ENCODE peak calls at places on chromosomes 13 and 19, in ten cellular contexts. One of them, this sample, is unnamed.

GRCh38 chr19:51354742-51355148 is 11.4 kb downstream of the ETFB start:
- DNase-seq in astrocyte: peak; percentile 53
- DNase-seq in endodermal cell: peak; percentile 88
- DNase-seq in natural killer cell: no peak
- DNase-seq in psoas muscle: no peak
- DNase-seq in mucosa of descending colon: no peak
- DNase-seq in right atrium auricular region: no peak
- DNase-seq in CD4-positive, alpha-beta T cell: no peak
- DNase-seq in HFFc6: no peak
- DNase-seq in cardiac muscle cell: peak; percentile 85
- DNase-seq in this sample: no peak

GRCh38 chr13:112820318-112820717 is 130.5 kb downstream of the ATP11A start:
- DNase-seq in natural killer cell: no peak
- DNase-seq in psoas muscle: no peak
- DNase-seq in cardiac muscle cell: no peak
- DNase-seq in CD4-positive, alpha-beta T cell: no peak
- DNase-seq in right atrium auricular region: peak; percentile 42
- DNase-seq in astrocyte: no peak
- DNase-seq in endodermal cell: no peak
- DNase-seq in mucosa of descending colon: no peak
- DNase-seq in HFFc6: no peak
- DNase-seq in this sample: no peak

GRCh38 chr19:3236272-3236671 is 11.8 kb downstream of the CELF5 start:
- DNase-seq in astrocyte: no peak
- DNase-seq in psoas muscle: no peak
- DNase-seq in HFFc6: no peak
- DNase-seq in CD4-positive, alpha-beta T cell: no peak
- DNase-seq in right atrium auricular region: no peak
- DNase-seq in endodermal cell: no peak
- DNase-seq in cardiac muscle cell: no peak
- DNase-seq in natural killer cell: no peak
- DNase-seq in mucosa of descending colon: no peak
- DNase-seq in this sample: no peak

GRCh38 chr13:41651413-41652068 is 194.2 kb downstream of the RGCC start:
- DNase-seq in astrocyte: no peak
- DNase-seq in HFFc6: no peak
- DNase-seq in cardiac muscle cell: no peak
- DNase-seq in mucosa of descending colon: no peak
- DNase-seq in psoas muscle: no peak
- DNase-seq in CD4-positive, alpha-beta T cell: no peak
- DNase-seq in natural killer cell: no peak
- DNase-seq in right atrium auricular region: no peak
- DNase-seq in endodermal cell: no peak
- DNase-seq in this sample: no peak

GRCh38 chr19:2461751-2462634 is 5.2 kb upstream of the LMNB2 start:
- DNase-seq in CD4-positive, alpha-beta T cell: peak; percentile 30
- DNase-seq in psoas muscle: peak; percentile 63
- DNase-seq in cardiac muscle cell: peak; percentile 48
- DNase-seq in HFFc6: peak; percentile 50
- DNase-seq in right atrium auricular region: no peak
- DNase-seq in natural killer cell: peak; percentile 36
- DNase-seq in astrocyte: peak; percentile 39
- DNase-seq in mucosa of descending colon: peak; percentile 73
- DNase-seq in endodermal cell: peak; percentile 81
- DNase-seq in this sample: peak; percentile 57

GRCh38 chr13:30872685-30873443 is 33.2 kb upstream of the MEDAG start:
- DNase-seq in psoas muscle: peak; percentile 75
- DNase-seq in mucosa of descending colon: no peak
- DNase-seq in natural killer cell: no peak
- DNase-seq in endodermal cell: peak; percentile 86
- DNase-seq in CD4-positive, alpha-beta T cell: no peak
- DNase-seq in HFFc6: peak; percentile 79
- DNase-seq in astrocyte: peak; percentile 93
- DNase-seq in cardiac muscle cell: no peak
- DNase-seq in right atrium auricular region: peak; percentile 81
- DNase-seq in this sample: no peak

GRCh38 chr19:14519860-14520407 is 1.7 kb upstream of the DNAJB1 start:
- DNase-seq in mucosa of descending colon: peak; percentile 58
- DNase-seq in cardiac muscle cell: no peak
- DNase-seq in CD4-positive, alpha-beta T cell: no peak
- DNase-seq in right atrium auricular region: no peak
- DNase-seq in HFFc6: peak; percentile 56
- DNase-seq in natural killer cell: no peak
- DNase-seq in endodermal cell: no peak
- DNase-seq in astrocyte: peak; percentile 80
- DNase-seq in psoas muscle: no peak
- DNase-seq in this sample: no peak

GRCh38 chr19:4730740-4731171 is 7.1 kb upstream of the DPP9 start:
- DNase-seq in right atrium auricular region: no peak
- DNase-seq in mucosa of descending colon: no peak
- DNase-seq in natural killer cell: peak; percentile 49
- DNase-seq in HFFc6: no peak
- DNase-seq in psoas muscle: no peak
- DNase-seq in endodermal cell: peak; percentile 88
- DNase-seq in astrocyte: no peak
- DNase-seq in cardiac muscle cell: no peak
- DNase-seq in CD4-positive, alpha-beta T cell: peak; percentile 50
- DNase-seq in this sample: peak; percentile 42

GRCh38 chr19:56617531-56617930 is 22.4 kb downstream of the ZNF71 start:
- DNase-seq in CD4-positive, alpha-beta T cell: no peak
- DNase-seq in mucosa of descending colon: no peak
- DNase-seq in natural killer cell: no peak
- DNase-seq in right atrium auricular region: no peak
- DNase-seq in astrocyte: no peak
- DNase-seq in cardiac muscle cell: no peak
- DNase-seq in endodermal cell: no peak
- DNase-seq in HFFc6: no peak
- DNase-seq in psoas muscle: no peak
- DNase-seq in this sample: no peak

GRCh38 chr19:2014731-2015610 is 543 bp downstream of the BTBD2 start:
- DNase-seq in HFFc6: no peak
- DNase-seq in endodermal cell: peak; percentile 68
- DNase-seq in mucosa of descending colon: peak; percentile 68
- DNase-seq in natural killer cell: no peak
- DNase-seq in astrocyte: no peak
- DNase-seq in psoas muscle: no peak
- DNase-seq in right atrium auricular region: no peak
- DNase-seq in CD4-positive, alpha-beta T cell: no peak
- DNase-seq in cardiac muscle cell: peak; percentile 66
- DNase-seq in this sample: peak; percentile 46

GRCh38 chr13:32211788-32212187 is 103.4 kb downstream of the ZAR1L start:
- DNase-seq in HFFc6: peak; percentile 90
- DNase-seq in natural killer cell: no peak
- DNase-seq in cardiac muscle cell: peak; percentile 36
- DNase-seq in astrocyte: peak; percentile 98
- DNase-seq in endodermal cell: no peak
- DNase-seq in CD4-positive, alpha-beta T cell: no peak
- DNase-seq in mucosa of descending colon: no peak
- DNase-seq in psoas muscle: no peak
- DNase-seq in right atrium auricular region: no peak
- DNase-seq in this sample: no peak

GRCh38 chr19:47541507-47541906 is 26.6 kb upstream of the NAPA start:
- DNase-seq in CD4-positive, alpha-beta T cell: no peak
- DNase-seq in cardiac muscle cell: peak; percentile 3
- DNase-seq in mucosa of descending colon: no peak
- DNase-seq in HFFc6: no peak
- DNase-seq in psoas muscle: no peak
- DNase-seq in right atrium auricular region: no peak
- DNase-seq in endodermal cell: no peak
- DNase-seq in astrocyte: no peak
- DNase-seq in natural killer cell: peak; percentile 49
- DNase-seq in this sample: no peak

GRCh38 chr13:33150146-33150545 is 133.9 kb downstream of the KL start:
- DNase-seq in endodermal cell: no peak
- DNase-seq in cardiac muscle cell: no peak
- DNase-seq in astrocyte: no peak
- DNase-seq in natural killer cell: no peak
- DNase-seq in right atrium auricular region: no peak
- DNase-seq in mucosa of descending colon: no peak
- DNase-seq in psoas muscle: no peak
- DNase-seq in HFFc6: no peak
- DNase-seq in CD4-positive, alpha-beta T cell: no peak
- DNase-seq in this sample: no peak

GRCh38 chr19:34337747-34338146 is 27.2 kb upstream of the GPI start:
- DNase-seq in mucosa of descending colon: no peak
- DNase-seq in astrocyte: no peak
- DNase-seq in endodermal cell: no peak
- DNase-seq in cardiac muscle cell: no peak
- DNase-seq in right atrium auricular region: no peak
- DNase-seq in psoas muscle: no peak
- DNase-seq in CD4-positive, alpha-beta T cell: no peak
- DNase-seq in HFFc6: no peak
- DNase-seq in natural killer cell: no peak
- DNase-seq in this sample: no peak

GRCh38 chr13:28324181-28324789 is 170.6 kb downstream of the FLT1 start:
- DNase-seq in natural killer cell: peak; percentile 34
- DNase-seq in HFFc6: peak; percentile 74
- DNase-seq in astrocyte: no peak
- DNase-seq in CD4-positive, alpha-beta T cell: peak; percentile 40
- DNase-seq in right atrium auricular region: peak; percentile 69
- DNase-seq in mucosa of descending colon: no peak
- DNase-seq in psoas muscle: no peak
- DNase-seq in cardiac muscle cell: peak; percentile 82
- DNase-seq in endodermal cell: peak; percentile 91
- DNase-seq in this sample: peak; percentile 24

GRCh38 chr13:22662771-22663170 is 518.0 kb upstream of the SGCG start:
- DNase-seq in mucosa of descending colon: no peak
- DNase-seq in right atrium auricular region: no peak
- DNase-seq in natural killer cell: no peak
- DNase-seq in psoas muscle: no peak
- DNase-seq in cardiac muscle cell: no peak
- DNase-seq in astrocyte: no peak
- DNase-seq in HFFc6: no peak
- DNase-seq in CD4-positive, alpha-beta T cell: no peak
- DNase-seq in endodermal cell: no peak
- DNase-seq in this sample: no peak

GRCh38 chr13:109567315-109567714 is 219.1 kb downstream of the IRS2 start:
- DNase-seq in right atrium auricular region: no peak
- DNase-seq in psoas muscle: no peak
- DNase-seq in cardiac muscle cell: no peak
- DNase-seq in HFFc6: no peak
- DNase-seq in natural killer cell: no peak
- DNase-seq in endodermal cell: no peak
- DNase-seq in astrocyte: no peak
- DNase-seq in CD4-positive, alpha-beta T cell: no peak
- DNase-seq in mucosa of descending colon: no peak
- DNase-seq in this sample: no peak
- TF ChIP-seq CTCF in right atrium auricular region: no peak
- TF ChIP-seq CTCF in psoas muscle: no peak
- TF ChIP-seq CTCF in cardiac muscle cell: peak; percentile 33
- TF ChIP-seq CTCF in HFFc6: peak; percentile 57
- TF ChIP-seq CTCF in natural killer cell: no peak
- TF ChIP-seq CTCF in endodermal cell: no peak
- TF ChIP-seq CTCF in astrocyte: peak; percentile 10
- TF ChIP-seq CTCF in CD4-positive, alpha-beta T cell: no peak
- TF ChIP-seq CTCF in mucosa of descending colon: no peak
- TF ChIP-seq CTCF in this sample: no peak

GRCh38 chr19:9498183-9498902 is at the start of gene ZNF560:
- DNase-seq in astrocyte: peak; percentile 6
- DNase-seq in right atrium auricular region: no peak
- DNase-seq in cardiac muscle cell: peak; percentile 28
- DNase-seq in CD4-positive, alpha-beta T cell: no peak
- DNase-seq in endodermal cell: peak; percentile 55
- DNase-seq in psoas muscle: no peak
- DNase-seq in HFFc6: no peak
- DNase-seq in mucosa of descending colon: no peak
- DNase-seq in natural killer cell: no peak
- DNase-seq in this sample: no peak
- TF ChIP-seq CTCF in astrocyte: no peak
- TF ChIP-seq CTCF in right atrium auricular region: no peak
- TF ChIP-seq CTCF in cardiac muscle cell: peak; percentile 20
- TF ChIP-seq CTCF in CD4-positive, alpha-beta T cell: no peak
- TF ChIP-seq CTCF in endodermal cell: peak; percentile 41
- TF ChIP-seq CTCF in psoas muscle: no peak
- TF ChIP-seq CTCF in HFFc6: peak; percentile 26
- TF ChIP-seq CTCF in mucosa of descending colon: no peak
- TF ChIP-seq CTCF in natural killer cell: peak; percentile 2
- TF ChIP-seq CTCF in this sample: no peak

GRCh38 chr13:38688674-38689073 is 1.8 kb downstream of the FREM2 start:
- DNase-seq in endodermal cell: no peak
- DNase-seq in astrocyte: no peak
- DNase-seq in right atrium auricular region: no peak
- DNase-seq in natural killer cell: no peak
- DNase-seq in psoas muscle: no peak
- DNase-seq in CD4-positive, alpha-beta T cell: no peak
- DNase-seq in mucosa of descending colon: no peak
- DNase-seq in cardiac muscle cell: no peak
- DNase-seq in HFFc6: no peak
- DNase-seq in this sample: no peak

GRCh38 chr13:38684714-38685113 is 2.2 kb upstream of the FREM2 start:
- DNase-seq in mucosa of descending colon: no peak
- DNase-seq in astrocyte: no peak
- DNase-seq in right atrium auricular region: no peak
- DNase-seq in HFFc6: no peak
- DNase-seq in psoas muscle: no peak
- DNase-seq in cardiac muscle cell: peak; percentile 31
- DNase-seq in natural killer cell: no peak
- DNase-seq in CD4-positive, alpha-beta T cell: no peak
- DNase-seq in endodermal cell: no peak
- DNase-seq in this sample: no peak

GRCh38 chr13:38687246-38688229 is 661 bp downstream of the FREM2 start:
- DNase-seq in mucosa of descending colon: no peak
- DNase-seq in CD4-positive, alpha-beta T cell: no peak
- DNase-seq in natural killer cell: no peak
- DNase-seq in right atrium auricular region: no peak
- DNase-seq in endodermal cell: no peak
- DNase-seq in HFFc6: no peak
- DNase-seq in cardiac muscle cell: peak; percentile 62
- DNase-seq in astrocyte: peak; percentile 0
- DNase-seq in psoas muscle: no peak
- DNase-seq in this sample: no peak

GRCh38 chr13:38686635-38687245 is at the start of gene FREM2:
- DNase-seq in right atrium auricular region: no peak
- DNase-seq in cardiac muscle cell: peak; percentile 96
- DNase-seq in psoas muscle: peak; percentile 20
- DNase-seq in astrocyte: peak; percentile 53
- DNase-seq in CD4-positive, alpha-beta T cell: no peak
- DNase-seq in endodermal cell: peak; percentile 98
- DNase-seq in HFFc6: no peak
- DNase-seq in natural killer cell: no peak
- DNase-seq in mucosa of descending colon: no peak
- DNase-seq in this sample: no peak

GRCh38 chr13:38685974-38686571 is 804 bp upstream of the FREM2 start:
- DNase-seq in natural killer cell: no peak
- DNase-seq in right atrium auricular region: no peak
- DNase-seq in HFFc6: peak; percentile 6
- DNase-seq in mucosa of descending colon: no peak
- DNase-seq in cardiac muscle cell: peak; percentile 76
- DNase-seq in CD4-positive, alpha-beta T cell: no peak
- DNase-seq in psoas muscle: no peak
- DNase-seq in astrocyte: peak; percentile 3
- DNase-seq in endodermal cell: peak; percentile 86
- DNase-seq in this sample: no peak
- TF ChIP-seq CTCF in natural killer cell: no peak
- TF ChIP-seq CTCF in right atrium auricular region: no peak
- TF ChIP-seq CTCF in HFFc6: peak; percentile 33
- TF ChIP-seq CTCF in mucosa of descending colon: no peak
- TF ChIP-seq CTCF in cardiac muscle cell: peak; percentile 21
- TF ChIP-seq CTCF in CD4-positive, alpha-beta T cell: no peak
- TF ChIP-seq CTCF in psoas muscle: peak; percentile 58
- TF ChIP-seq CTCF in astrocyte: no peak
- TF ChIP-seq CTCF in endodermal cell: peak; percentile 74
- TF ChIP-seq CTCF in this sample: no peak

GRCh38 chr19:44943801-44944249 is 1.8 kb downstream of the APOC4 start:
- DNase-seq in HFFc6: no peak
- DNase-seq in natural killer cell: no peak
- DNase-seq in cardiac muscle cell: no peak
- DNase-seq in psoas muscle: peak; percentile 31
- DNase-seq in endodermal cell: no peak
- DNase-seq in right atrium auricular region: peak; percentile 61
- DNase-seq in astrocyte: no peak
- DNase-seq in mucosa of descending colon: peak; percentile 72
- DNase-seq in CD4-positive, alpha-beta T cell: no peak
- DNase-seq in this sample: peak; percentile 34
- TF ChIP-seq CTCF in HFFc6: no peak
- TF ChIP-seq CTCF in natural killer cell: no peak
- TF ChIP-seq CTCF in cardiac muscle cell: no peak
- TF ChIP-seq CTCF in psoas muscle: no peak
- TF ChIP-seq CTCF in endodermal cell: no peak
- TF ChIP-seq CTCF in right atrium auricular region: no peak
- TF ChIP-seq CTCF in astrocyte: no peak
- TF ChIP-seq CTCF in mucosa of descending colon: no peak
- TF ChIP-seq CTCF in CD4-positive, alpha-beta T cell: no peak
- TF ChIP-seq CTCF in this sample: no peak

This sample was measured in activated B cell treated with CpG ODN at 0.5 μM for 24 hours.